ENCODE peak calls at places on chromosome 6, in five cellular contexts. V is EH, C is astrocyte, S is T-helper 9 cell, E is Calu3. L is an unnamed sample.

GRCh38 chr6:44554901-44555300 is 167.4 kb downstream of the CDC5L start:
- DNase-seq in C (no peak), S (no peak), E (no peak), V (no peak), L (no peak)

GRCh38 chr6:159935065-159935464 is 33.8 kb upstream of the IGF2R start:
- DNase-seq in V (peak; percentile 44), S (no peak), E (no peak), C (peak; percentile 68), L (no peak)

GRCh38 chr6:129251669-129252376 is 368.9 kb downstream of the LAMA2 start:
- DNase-seq in V (peak; percentile 78), E (peak; percentile 60), C (peak; percentile 61), S (peak; percentile 21), L (no peak)

GRCh38 chr6:148342146-148343027 is at the start of gene SASH1:
- DNase-seq in V (peak; percentile 82), E (peak; percentile 49), S (peak; percentile 11), C (peak; percentile 78), L (no peak)

GRCh38 chr6:148221580-148221979 is 121.1 kb upstream of the SASH1 start:
- DNase-seq in S (no peak), E (no peak), C (peak; percentile 31), V (peak; percentile 53), L (no peak)

GRCh38 chr6:25342784-25343183 is 63.6 kb downstream of the CARMIL1 start:
- DNase-seq in V (peak; percentile 62), S (no peak), E (no peak), C (peak; percentile 22), L (no peak)

GRCh38 chr6:169684056-169684455 is 17.8 kb downstream of the WDR27 start:
- DNase-seq in V (no peak), E (no peak), S (no peak), C (no peak), L (no peak)

GRCh38 chr6:9116026-9116425 is 680.7 kb upstream of the SLC35B3 start:
- DNase-seq in C (peak; percentile 66), E (no peak), S (no peak), V (peak; percentile 86), L (no peak)

L was measured in CD8-positive, alpha-beta memory T cell.